ENCODE peak calls at places on chromosome 19, in seven cellular contexts. One of them, this sample, is unnamed.

GRCh38 chr19:32895384-32895783 is 25.8 kb upstream of the SLC7A9 start:
- DNase-seq in glomerular endothelial cell: no peak
- DNase-seq in COR-L47: no peak
- DNase-seq in breast epithelium: no peak
- DNase-seq in stimulated activated CD4-positive, alpha-beta T cell treated with anti-CD3 and anti-CD28 coated beads, Interleukin-2, amount 100 ng/mL, for 48 hours: no peak
- DNase-seq in ecto neural progenitor cell: no peak
- DNase-seq in GF-D8: no peak
- DNase-seq in this sample: no peak

GRCh38 chr19:4803736-4804695 is 12.5 kb downstream of the FEM1A start:
- DNase-seq in GF-D8: no peak
- DNase-seq in stimulated activated CD4-positive, alpha-beta T cell treated with anti-CD3 and anti-CD28 coated beads, Interleukin-2, amount 100 ng/mL, for 48 hours: peak
- DNase-seq in breast epithelium: no peak
- DNase-seq in ecto neural progenitor cell: peak
- DNase-seq in glomerular endothelial cell: no peak
- DNase-seq in COR-L47: peak
- DNase-seq in this sample: peak

GRCh38 chr19:12365094-12365371 is 450 bp downstream of the ZNF442 start:
- DNase-seq in glomerular endothelial cell: no peak
- DNase-seq in ecto neural progenitor cell: no peak
- DNase-seq in breast epithelium: peak
- DNase-seq in COR-L47: no peak
- DNase-seq in stimulated activated CD4-positive, alpha-beta T cell treated with anti-CD3 and anti-CD28 coated beads, Interleukin-2, amount 100 ng/mL, for 48 hours: peak
- DNase-seq in GF-D8: no peak
- DNase-seq in this sample: peak

GRCh38 chr19:662207-662961 is 630 bp downstream of the RNF126 start:
- DNase-seq in COR-L47: peak
- DNase-seq in GF-D8: no peak
- DNase-seq in ecto neural progenitor cell: no peak
- DNase-seq in glomerular endothelial cell: no peak
- DNase-seq in breast epithelium: no peak
- DNase-seq in stimulated activated CD4-positive, alpha-beta T cell treated with anti-CD3 and anti-CD28 coated beads, Interleukin-2, amount 100 ng/mL, for 48 hours: peak
- DNase-seq in this sample: no peak

GRCh38 chr19:13492128-13492527 is 14.2 kb downstream of the CACNA1A start:
- DNase-seq in GF-D8: no peak
- DNase-seq in ecto neural progenitor cell: no peak
- DNase-seq in stimulated activated CD4-positive, alpha-beta T cell treated with anti-CD3 and anti-CD28 coated beads, Interleukin-2, amount 100 ng/mL, for 48 hours: no peak
- DNase-seq in breast epithelium: no peak
- DNase-seq in COR-L47: no peak
- DNase-seq in glomerular endothelial cell: no peak
- DNase-seq in this sample: no peak

GRCh38 chr19:46481187-46481586 is 9.8 kb upstream of the PNMA8A start:
- DNase-seq in GF-D8: no peak
- DNase-seq in COR-L47: no peak
- DNase-seq in stimulated activated CD4-positive, alpha-beta T cell treated with anti-CD3 and anti-CD28 coated beads, Interleukin-2, amount 100 ng/mL, for 48 hours: no peak
- DNase-seq in glomerular endothelial cell: no peak
- DNase-seq in breast epithelium: no peak
- DNase-seq in ecto neural progenitor cell: no peak
- DNase-seq in this sample: no peak

GRCh38 chr19:42097461-42097860 is 21.5 kb downstream of the ZNF574 start:
- DNase-seq in GF-D8: no peak
- DNase-seq in COR-L47: no peak
- DNase-seq in stimulated activated CD4-positive, alpha-beta T cell treated with anti-CD3 and anti-CD28 coated beads, Interleukin-2, amount 100 ng/mL, for 48 hours: no peak
- DNase-seq in glomerular endothelial cell: no peak
- DNase-seq in ecto neural progenitor cell: no peak
- DNase-seq in breast epithelium: no peak
- DNase-seq in this sample: no peak

GRCh38 chr19:29850482-29850881 is 38.7 kb downstream of the CCNE1 start:
- DNase-seq in breast epithelium: no peak
- DNase-seq in ecto neural progenitor cell: no peak
- DNase-seq in COR-L47: no peak
- DNase-seq in glomerular endothelial cell: no peak
- DNase-seq in GF-D8: no peak
- DNase-seq in stimulated activated CD4-positive, alpha-beta T cell treated with anti-CD3 and anti-CD28 coated beads, Interleukin-2, amount 100 ng/mL, for 48 hours: no peak
- DNase-seq in this sample: no peak

GRCh38 chr19:1074512-1075283 is 7.7 kb downstream of the ARHGAP45 start:
- DNase-seq in glomerular endothelial cell: no peak
- DNase-seq in stimulated activated CD4-positive, alpha-beta T cell treated with anti-CD3 and anti-CD28 coated beads, Interleukin-2, amount 100 ng/mL, for 48 hours: peak
- DNase-seq in ecto neural progenitor cell: no peak
- DNase-seq in COR-L47: peak
- DNase-seq in GF-D8: peak
- DNase-seq in breast epithelium: peak
- DNase-seq in this sample: peak

GRCh38 chr19:32268381-32268780 is 77.0 kb upstream of the ZNF507 start:
- DNase-seq in breast epithelium: no peak
- DNase-seq in GF-D8: no peak
- DNase-seq in ecto neural progenitor cell: no peak
- DNase-seq in stimulated activated CD4-positive, alpha-beta T cell treated with anti-CD3 and anti-CD28 coated beads, Interleukin-2, amount 100 ng/mL, for 48 hours: no peak
- DNase-seq in COR-L47: no peak
- DNase-seq in glomerular endothelial cell: no peak
- DNase-seq in this sample: no peak

GRCh38 chr19:11031421-11032070 is 57.7 kb upstream of the LDLR start:
- DNase-seq in GF-D8: no peak
- DNase-seq in breast epithelium: no peak
- DNase-seq in glomerular endothelial cell: no peak
- DNase-seq in stimulated activated CD4-positive, alpha-beta T cell treated with anti-CD3 and anti-CD28 coated beads, Interleukin-2, amount 100 ng/mL, for 48 hours: no peak
- DNase-seq in ecto neural progenitor cell: no peak
- DNase-seq in COR-L47: no peak
- DNase-seq in this sample: no peak

GRCh38 chr19:15297416-15298224 is 34.7 kb downstream of the BRD4 start:
- DNase-seq in stimulated activated CD4-positive, alpha-beta T cell treated with anti-CD3 and anti-CD28 coated beads, Interleukin-2, amount 100 ng/mL, for 48 hours: no peak
- DNase-seq in breast epithelium: no peak
- DNase-seq in COR-L47: no peak
- DNase-seq in ecto neural progenitor cell: no peak
- DNase-seq in GF-D8: peak
- DNase-seq in glomerular endothelial cell: no peak
- DNase-seq in this sample: no peak

GRCh38 chr19:44767295-44768180 is 10.2 kb upstream of the CBLC start:
- DNase-seq in breast epithelium: no peak
- DNase-seq in stimulated activated CD4-positive, alpha-beta T cell treated with anti-CD3 and anti-CD28 coated beads, Interleukin-2, amount 100 ng/mL, for 48 hours: no peak
- DNase-seq in ecto neural progenitor cell: no peak
- DNase-seq in glomerular endothelial cell: no peak
- DNase-seq in COR-L47: no peak
- DNase-seq in GF-D8: no peak
- DNase-seq in this sample: peak

GRCh38 chr19:6238256-6238642 is 41.5 kb downstream of the MLLT1 start:
- DNase-seq in glomerular endothelial cell: no peak
- DNase-seq in ecto neural progenitor cell: no peak
- DNase-seq in GF-D8: peak
- DNase-seq in stimulated activated CD4-positive, alpha-beta T cell treated with anti-CD3 and anti-CD28 coated beads, Interleukin-2, amount 100 ng/mL, for 48 hours: no peak
- DNase-seq in breast epithelium: no peak
- DNase-seq in COR-L47: no peak
- DNase-seq in this sample: no peak

GRCh38 chr19:6963937-6964336 is 57.3 kb downstream of the MBD3L2B start:
- DNase-seq in COR-L47: no peak
- DNase-seq in glomerular endothelial cell: no peak
- DNase-seq in breast epithelium: no peak
- DNase-seq in ecto neural progenitor cell: no peak
- DNase-seq in stimulated activated CD4-positive, alpha-beta T cell treated with anti-CD3 and anti-CD28 coated beads, Interleukin-2, amount 100 ng/mL, for 48 hours: peak
- DNase-seq in GF-D8: no peak
- DNase-seq in this sample: peak

This sample was measured in HL-60.